ENCODE peak calls at places on chromosomes 6 and 20, in eight cellular contexts. B is stimulated activated CD4-positive, alpha-beta T cell treated with anti-CD3 and anti-CD28 coated beads, Interleukin-12 subunit alpha, Interleukin-12 subunit beta, amount 100 ng/mL, for 48 hours; F is HFF-Myc; W is left cardiac atrium; Y is pancreas; Q is HTR-8/SVneo; U is AML-193; K is WTC11. L is an unnamed sample.

GRCh38 chr6:26457407-26457795 is 354 bp upstream of the BTN2A1 start:
- DNase-seq in B (no peak), F (no peak), W (peak), Y (peak), Q (peak), U (no peak), K (peak), L (peak)

GRCh38 chr6:136429264-136429663 is 121.0 kb downstream of the MAP7 start:
- DNase-seq in B (no peak), F (no peak), W (no peak), Y (no peak), Q (no peak), U (no peak), K (no peak), L (no peak)

GRCh38 chr20:47809561-47809960 is 24.3 kb upstream of the SULF2 start:
- DNase-seq in B (no peak), F (peak), W (peak), Y (no peak), Q (peak), U (no peak), K (peak), L (no peak)

GRCh38 chr6:27095914-27096313 is 151.6 kb upstream of the PRSS16 start:
- DNase-seq in B (no peak), F (no peak), W (no peak), Y (no peak), Q (no peak), U (no peak), K (no peak), L (no peak)

GRCh38 chr6:78861509-78861908 is 5.8 kb upstream of the IRAK1BP1 start:
- DNase-seq in B (no peak), F (no peak), W (no peak), Y (no peak), Q (no peak), U (peak), K (no peak), L (no peak)

GRCh38 chr6:100493206-100493888 is 28.6 kb upstream of the SIM1 start:
- DNase-seq in B (no peak), F (no peak), W (no peak), Y (no peak), Q (no peak), U (no peak), K (peak), L (no peak)

GRCh38 chr6:112014483-112014882 is 39.4 kb upstream of the CCN6 start:
- DNase-seq in B (no peak), F (peak), W (no peak), Y (no peak), Q (no peak), U (no peak), K (no peak), L (no peak)

GRCh38 chr6:89272611-89273010 is 42.5 kb downstream of the GABRR2 start:
- DNase-seq in B (no peak), F (no peak), W (no peak), Y (no peak), Q (no peak), U (no peak), K (no peak), L (no peak)

GRCh38 chr6:75167426-75167825 is 38.4 kb downstream of the COL12A1 start:
- DNase-seq in B (no peak), F (no peak), W (no peak), Y (no peak), Q (no peak), U (no peak), K (no peak), L (no peak)

L was measured in adrenal gland.